ENCODE peak calls at places on chromosomes 12 and 14, in six cellular contexts. D is K562, S is HCT116, N is GM12878, F is NT2/D1, W is H1. Y is an unnamed sample.

GRCh38 chr12:52037248-52037861 is 13.9 kb upstream of the NR4A1 start:
- DNase-seq in D (no peak), S (no peak), N (no peak), F (no peak), W (no peak), Y (no peak)

GRCh38 chr12:15738438-15739015 is 50.7 kb downstream of the EPS8 start:
- DNase-seq in D (no peak), S (no peak), N (no peak), F (no peak), W (no peak), Y (no peak)

GRCh38 chr12:100199347-100200136 is 1.1 kb upstream of the ACTR6 start:
- DNase-seq in D (peak; percentile 82), S (peak; percentile 52), N (no peak), F (peak; percentile 48), W (peak; percentile 23), Y (peak; percentile 73)

GRCh38 chr12:131249291-131250027 is 295.8 kb downstream of the ADGRD1 start:
- DNase-seq in D (no peak), S (no peak), N (no peak), F (no peak), W (no peak), Y (no peak)

GRCh38 chr12:65318186-65318685 is 39.8 kb downstream of the MSRB3 start:
- DNase-seq in D (no peak), S (no peak), N (no peak), F (no peak), W (no peak), Y (no peak)

GRCh38 chr12:60308366-60309000 is 712.7 kb downstream of the SLC16A7 start:
- DNase-seq in D (no peak), S (no peak), N (no peak), F (no peak), W (no peak), Y (no peak)

GRCh38 chr14:100490252-100490651 is 97.0 kb downstream of the BEGAIN start:
- DNase-seq in D (no peak), S (no peak), N (no peak), F (no peak), W (no peak), Y (no peak)

GRCh38 chr14:100874411-100875091 is 29.0 kb downstream of the RTL1 start:
- DNase-seq in D (no peak), S (no peak), N (no peak), F (no peak), W (no peak), Y (no peak)

GRCh38 chr14:102592969-102593840 is 756 bp downstream of the RCOR1 start:
- DNase-seq in D (peak; percentile 55), S (no peak), N (no peak), F (no peak), W (no peak), Y (no peak)

GRCh38 chr12:55043542-55043941 is 23.8 kb downstream of the NEUROD4 start:
- DNase-seq in D (no peak), S (no peak), N (no peak), F (no peak), W (no peak), Y (no peak)

GRCh38 chr12:11706509-11707331 is 57.2 kb downstream of the ETV6 start:
- DNase-seq in D (no peak), S (no peak), N (no peak), F (no peak), W (no peak), Y (peak; percentile 42)

GRCh38 chr14:102316048-102316745 is 3.3 kb upstream of the ZNF839 start:
- DNase-seq in D (peak; percentile 37), S (no peak), N (no peak), F (no peak), W (no peak), Y (peak; percentile 44)

GRCh38 chr12:125311050-125311449 is 245.8 kb downstream of the AACS start:
- DNase-seq in D (no peak), S (no peak), N (no peak), F (no peak), W (no peak), Y (no peak)

GRCh38 chr12:70255311-70255710 is 12.1 kb downstream of the CNOT2 start:
- DNase-seq in D (no peak), S (no peak), N (no peak), F (no peak), W (no peak), Y (no peak)

GRCh38 chr12:34204830-34205285 is 182.6 kb downstream of the ALG10 start:
- DNase-seq in D (peak; percentile 8), S (no peak), N (no peak), F (no peak), W (no peak), Y (no peak)

GRCh38 chr12:122976648-122976975 is 1.6 kb downstream of the OGFOD2 start:
- DNase-seq in D (no peak), S (no peak), N (no peak), F (no peak), W (no peak), Y (no peak)

GRCh38 chr12:105444809-105445102 is 114.3 kb downstream of the C12orf75 start:
- DNase-seq in D (no peak), S (no peak), N (no peak), F (no peak), W (no peak), Y (no peak)

GRCh38 chr12:105444050-105444808 is 113.7 kb downstream of the C12orf75 start:
- DNase-seq in D (no peak), S (no peak), N (no peak), F (no peak), W (no peak), Y (no peak)

GRCh38 chr12:105449406-105449805 is 118.9 kb downstream of the C12orf75 start:
- DNase-seq in D (no peak), S (no peak), N (no peak), F (no peak), W (no peak), Y (no peak)

GRCh38 chr12:105440037-105440664 is 109.7 kb downstream of the C12orf75 start:
- DNase-seq in D (no peak), S (no peak), N (no peak), F (no peak), W (no peak), Y (no peak)

DNA sequence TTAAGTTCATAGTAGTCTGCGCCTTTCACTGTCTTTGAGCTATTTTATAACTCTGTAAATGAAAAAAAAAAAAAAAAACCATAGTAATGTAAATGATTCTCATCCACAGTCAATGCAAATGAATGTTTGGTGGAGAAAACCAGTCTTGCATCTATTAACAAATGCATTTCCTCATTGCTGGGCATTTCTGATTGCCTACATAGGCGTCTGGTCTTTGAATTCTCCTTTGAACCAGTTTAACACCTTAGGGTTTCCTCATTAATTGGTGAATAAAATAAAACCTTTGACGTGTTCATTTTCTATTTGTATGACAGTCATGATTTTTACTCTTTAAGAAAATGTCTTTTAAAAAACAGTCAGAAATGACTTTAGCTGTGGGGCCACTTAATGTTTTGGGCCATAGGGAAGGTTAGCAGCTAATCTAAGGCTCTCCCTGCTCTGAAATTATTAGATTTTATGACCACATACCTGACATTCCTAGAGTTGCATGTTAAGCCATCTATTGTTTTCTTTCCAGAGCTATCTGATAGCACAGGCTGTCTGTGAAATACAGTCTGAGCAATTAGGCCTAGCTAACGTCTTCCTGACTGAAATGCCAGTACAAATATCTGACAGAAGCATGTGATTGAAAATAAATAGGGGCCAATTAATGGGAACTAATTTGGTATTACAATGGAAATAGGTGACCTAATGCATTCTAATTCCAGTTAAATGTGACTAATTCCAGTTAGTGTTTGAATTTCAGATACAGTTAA is 114.9 kb downstream of the C12orf75 start:
- DNase-seq in D (no peak), S (no peak), N (no peak), F (no peak), W (no peak), Y (peak; percentile 5)
- TF ChIP-seq ZNF274 in D (no peak), S (no peak), N (no peak), F (no peak), W (no peak), Y (no peak)

DNA sequence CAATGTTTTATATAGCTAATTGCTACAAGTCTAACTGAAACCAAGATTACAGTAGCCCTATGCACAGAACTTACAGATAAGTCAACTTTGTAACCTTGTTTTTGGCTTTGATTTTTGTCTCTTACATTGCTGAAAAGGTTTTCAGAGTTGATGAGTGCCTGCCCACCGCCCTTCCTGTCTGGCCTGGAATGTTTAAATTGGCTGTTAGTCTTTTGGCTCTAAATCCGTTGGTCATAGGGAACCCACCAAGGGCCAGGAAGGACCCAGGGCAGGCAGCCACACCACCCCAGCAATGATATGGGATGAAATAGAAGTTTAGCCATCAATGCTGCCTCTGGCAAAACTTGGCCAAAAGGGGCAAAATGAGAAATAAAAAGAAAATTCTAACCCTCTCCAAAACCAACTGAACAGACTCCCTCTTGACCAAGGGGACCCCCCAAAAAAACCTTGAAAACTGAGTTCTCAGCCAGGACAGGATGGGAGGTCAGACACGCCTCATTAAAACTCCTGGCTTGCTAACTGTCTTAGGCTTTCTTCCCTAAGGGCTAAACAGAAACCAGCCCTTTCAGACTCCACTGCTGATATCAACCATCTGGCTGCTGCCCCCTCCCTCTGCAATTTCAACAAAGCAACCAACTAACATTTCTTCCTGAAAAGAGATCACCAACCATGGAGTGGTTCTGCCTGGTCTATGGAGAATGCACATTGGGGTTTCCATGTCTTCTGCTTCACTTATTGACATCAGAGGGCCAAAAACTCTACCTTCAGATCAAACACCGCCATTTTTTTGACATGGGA is 242.1 kb upstream of the NOS1 start:
- DNase-seq in D (no peak), S (no peak), N (no peak), F (no peak), W (no peak), Y (no peak)
- TF ChIP-seq ZNF274 in D (no peak), S (no peak), N (no peak), F (no peak), W (no peak), Y (no peak)

GRCh38 chr12:23536293-23536692 is 413.2 kb downstream of the SOX5 start:
- DNase-seq in D (no peak), S (no peak), N (peak; percentile 66), F (no peak), W (no peak), Y (no peak)
- TF ChIP-seq ZNF274 in D (no peak), S (no peak), N (no peak), F (no peak), W (no peak), Y (no peak)

GRCh38 chr12:76311796-76312195 is 36.4 kb downstream of the BBS10 start:
- DNase-seq in D (no peak), S (no peak), N (no peak), F (no peak), W (no peak), Y (no peak)
- TF ChIP-seq ZNF274 in D (no peak), S (no peak), N (no peak), F (no peak), W (no peak), Y (no peak)

Y was measured in HepG2.